ENCODE peak calls at places on chromosome 1, in four cellular contexts. One of them, this sample, is unnamed.
A peak's percentile ranks its signal among the peaks of the same experiment; 100 is the strongest.

GRCh38 chr1:200415693-200416593 is 6.1 kb upstream of the ZNF281 start:
- DNase-seq in brain microvascular endothelial cell: peak; percentile 97
- DNase-seq in activated gamma-delta T cell treated with anti-CD3 and anti-CD28 coated beads, Interleukin-2, amount 50 U/mL, for 16 hours: no peak
- DNase-seq in iPS DF 6.9: no peak
- DNase-seq in this sample: peak; percentile 55

GRCh38 chr1:206117151-206117948 is at the start of gene AVPR1B:
- DNase-seq in brain microvascular endothelial cell: peak; percentile 5
- DNase-seq in iPS DF 6.9: no peak
- DNase-seq in activated gamma-delta T cell treated with anti-CD3 and anti-CD28 coated beads, Interleukin-2, amount 50 U/mL, for 16 hours: no peak
- DNase-seq in this sample: peak; percentile 71

GRCh38 chr1:61079898-61080336 is 2.4 kb upstream of the NFIA start:
- DNase-seq in iPS DF 6.9: no peak
- DNase-seq in activated gamma-delta T cell treated with anti-CD3 and anti-CD28 coated beads, Interleukin-2, amount 50 U/mL, for 16 hours: no peak
- DNase-seq in brain microvascular endothelial cell: peak; percentile 57
- DNase-seq in this sample: peak; percentile 82

GRCh38 chr1:200535605-200536004 is 84.9 kb downstream of the KIF14 start:
- DNase-seq in activated gamma-delta T cell treated with anti-CD3 and anti-CD28 coated beads, Interleukin-2, amount 50 U/mL, for 16 hours: no peak
- DNase-seq in iPS DF 6.9: no peak
- DNase-seq in brain microvascular endothelial cell: no peak
- DNase-seq in this sample: no peak

GRCh38 chr1:23772049-23772853 is 6.0 kb upstream of the PITHD1 start:
- DNase-seq in activated gamma-delta T cell treated with anti-CD3 and anti-CD28 coated beads, Interleukin-2, amount 50 U/mL, for 16 hours: peak; percentile 84
- DNase-seq in iPS DF 6.9: no peak
- DNase-seq in brain microvascular endothelial cell: peak; percentile 88
- DNase-seq in this sample: peak; percentile 88

GRCh38 chr1:8122160-8122476 is 96.0 kb upstream of the ERRFI1 start:
- DNase-seq in activated gamma-delta T cell treated with anti-CD3 and anti-CD28 coated beads, Interleukin-2, amount 50 U/mL, for 16 hours: no peak
- DNase-seq in brain microvascular endothelial cell: peak; percentile 89
- DNase-seq in iPS DF 6.9: no peak
- DNase-seq in this sample: no peak

GRCh38 chr1:175220853-175221547 is 28.4 kb upstream of the KIAA0040 start:
- DNase-seq in iPS DF 6.9: no peak
- DNase-seq in activated gamma-delta T cell treated with anti-CD3 and anti-CD28 coated beads, Interleukin-2, amount 50 U/mL, for 16 hours: no peak
- DNase-seq in brain microvascular endothelial cell: no peak
- DNase-seq in this sample: no peak

GRCh38 chr1:68954841-68955240 is 458.0 kb upstream of the DEPDC1 start:
- DNase-seq in iPS DF 6.9: no peak
- DNase-seq in activated gamma-delta T cell treated with anti-CD3 and anti-CD28 coated beads, Interleukin-2, amount 50 U/mL, for 16 hours: no peak
- DNase-seq in brain microvascular endothelial cell: no peak
- DNase-seq in this sample: no peak

GRCh38 chr1:11180342-11180744 is 8.8 kb upstream of the ANGPTL7 start:
- DNase-seq in iPS DF 6.9: no peak
- DNase-seq in activated gamma-delta T cell treated with anti-CD3 and anti-CD28 coated beads, Interleukin-2, amount 50 U/mL, for 16 hours: no peak
- DNase-seq in brain microvascular endothelial cell: peak; percentile 15
- DNase-seq in this sample: no peak

GRCh38 chr1:149888160-149888998 is 11.0 kb upstream of the BOLA1 start:
- DNase-seq in brain microvascular endothelial cell: peak; percentile 84
- DNase-seq in activated gamma-delta T cell treated with anti-CD3 and anti-CD28 coated beads, Interleukin-2, amount 50 U/mL, for 16 hours: peak; percentile 55
- DNase-seq in iPS DF 6.9: no peak
- DNase-seq in this sample: peak; percentile 81

GRCh38 chr1:196355206-196355786 is 252.9 kb downstream of the KCNT2 start:
- DNase-seq in brain microvascular endothelial cell: peak; percentile 36
- DNase-seq in iPS DF 6.9: no peak
- DNase-seq in activated gamma-delta T cell treated with anti-CD3 and anti-CD28 coated beads, Interleukin-2, amount 50 U/mL, for 16 hours: no peak
- DNase-seq in this sample: no peak

GRCh38 chr1:209202826-209203439 is 380.6 kb upstream of the CAMK1G start:
- DNase-seq in activated gamma-delta T cell treated with anti-CD3 and anti-CD28 coated beads, Interleukin-2, amount 50 U/mL, for 16 hours: no peak
- DNase-seq in brain microvascular endothelial cell: peak; percentile 22
- DNase-seq in iPS DF 6.9: no peak
- DNase-seq in this sample: no peak

GRCh38 chr1:5837976-5838653 is 154.1 kb downstream of the NPHP4 start:
- DNase-seq in activated gamma-delta T cell treated with anti-CD3 and anti-CD28 coated beads, Interleukin-2, amount 50 U/mL, for 16 hours: no peak
- DNase-seq in brain microvascular endothelial cell: no peak
- DNase-seq in iPS DF 6.9: no peak
- DNase-seq in this sample: no peak

GRCh38 chr1:46236882-46237281 is 10.7 kb upstream of the RAD54L start:
- DNase-seq in brain microvascular endothelial cell: no peak
- DNase-seq in iPS DF 6.9: no peak
- DNase-seq in activated gamma-delta T cell treated with anti-CD3 and anti-CD28 coated beads, Interleukin-2, amount 50 U/mL, for 16 hours: no peak
- DNase-seq in this sample: no peak

GRCh38 chr1:209819059-209819458 is 8.7 kb upstream of the UTP25 start:
- DNase-seq in iPS DF 6.9: no peak
- DNase-seq in activated gamma-delta T cell treated with anti-CD3 and anti-CD28 coated beads, Interleukin-2, amount 50 U/mL, for 16 hours: no peak
- DNase-seq in brain microvascular endothelial cell: no peak
- DNase-seq in this sample: no peak

GRCh38 chr1:193181526-193181925 is 4.9 kb downstream of the B3GALT2 start:
- DNase-seq in activated gamma-delta T cell treated with anti-CD3 and anti-CD28 coated beads, Interleukin-2, amount 50 U/mL, for 16 hours: no peak
- DNase-seq in iPS DF 6.9: no peak
- DNase-seq in brain microvascular endothelial cell: no peak
- DNase-seq in this sample: no peak

GRCh38 chr1:162235261-162235780 is 141.3 kb downstream of the SPATA46 start:
- DNase-seq in activated gamma-delta T cell treated with anti-CD3 and anti-CD28 coated beads, Interleukin-2, amount 50 U/mL, for 16 hours: no peak
- DNase-seq in brain microvascular endothelial cell: no peak
- DNase-seq in iPS DF 6.9: no peak
- DNase-seq in this sample: no peak

GRCh38 chr1:226064816-226065248 is 2.3 kb downstream of the H3-3A start:
- DNase-seq in iPS DF 6.9: no peak
- DNase-seq in brain microvascular endothelial cell: peak; percentile 61
- DNase-seq in activated gamma-delta T cell treated with anti-CD3 and anti-CD28 coated beads, Interleukin-2, amount 50 U/mL, for 16 hours: peak; percentile 17
- DNase-seq in this sample: no peak

GRCh38 chr1:214224605-214225354 is 56.2 kb upstream of the SMYD2 start:
- DNase-seq in brain microvascular endothelial cell: peak; percentile 32
- DNase-seq in activated gamma-delta T cell treated with anti-CD3 and anti-CD28 coated beads, Interleukin-2, amount 50 U/mL, for 16 hours: no peak
- DNase-seq in iPS DF 6.9: no peak
- DNase-seq in this sample: peak; percentile 28

GRCh38 chr1:186046437-186047233 is 312.4 kb downstream of the HMCN1 start:
- DNase-seq in iPS DF 6.9: no peak
- DNase-seq in brain microvascular endothelial cell: no peak
- DNase-seq in activated gamma-delta T cell treated with anti-CD3 and anti-CD28 coated beads, Interleukin-2, amount 50 U/mL, for 16 hours: no peak
- DNase-seq in this sample: no peak

GRCh38 chr1:65401612-65402011 is 18.9 kb upstream of the LEPR start:
- DNase-seq in iPS DF 6.9: no peak
- DNase-seq in brain microvascular endothelial cell: no peak
- DNase-seq in activated gamma-delta T cell treated with anti-CD3 and anti-CD28 coated beads, Interleukin-2, amount 50 U/mL, for 16 hours: no peak
- DNase-seq in this sample: no peak

GRCh38 chr1:21289700-21290545 is at the start of gene ECE1:
- DNase-seq in iPS DF 6.9: no peak
- DNase-seq in brain microvascular endothelial cell: no peak
- DNase-seq in activated gamma-delta T cell treated with anti-CD3 and anti-CD28 coated beads, Interleukin-2, amount 50 U/mL, for 16 hours: peak; percentile 38
- DNase-seq in this sample: no peak

GRCh38 chr1:234997201-234998173 is 131.2 kb downstream of the TOMM20 start:
- DNase-seq in iPS DF 6.9: no peak
- DNase-seq in activated gamma-delta T cell treated with anti-CD3 and anti-CD28 coated beads, Interleukin-2, amount 50 U/mL, for 16 hours: no peak
- DNase-seq in brain microvascular endothelial cell: peak; percentile 99
- DNase-seq in this sample: peak; percentile 99

GRCh38 chr1:191618202-191618601 is 540.1 kb upstream of the RGS18 start:
- DNase-seq in brain microvascular endothelial cell: no peak
- DNase-seq in iPS DF 6.9: no peak
- DNase-seq in activated gamma-delta T cell treated with anti-CD3 and anti-CD28 coated beads, Interleukin-2, amount 50 U/mL, for 16 hours: no peak
- DNase-seq in this sample: no peak

GRCh38 chr1:16903054-16903453 is 7.3 kb downstream of the RNU1-2 start:
- DNase-seq in activated gamma-delta T cell treated with anti-CD3 and anti-CD28 coated beads, Interleukin-2, amount 50 U/mL, for 16 hours: no peak
- DNase-seq in iPS DF 6.9: no peak
- DNase-seq in brain microvascular endothelial cell: peak; percentile 79
- DNase-seq in this sample: no peak

GRCh38 chr1:10610901-10611600 is 136.3 kb downstream of the PEX14 start:
- DNase-seq in brain microvascular endothelial cell: no peak
- DNase-seq in iPS DF 6.9: no peak
- DNase-seq in activated gamma-delta T cell treated with anti-CD3 and anti-CD28 coated beads, Interleukin-2, amount 50 U/mL, for 16 hours: no peak
- DNase-seq in this sample: no peak

GRCh38 chr1:43530483-43531452 is at the start of gene PTPRF:
- DNase-seq in iPS DF 6.9: no peak
- DNase-seq in brain microvascular endothelial cell: no peak
- DNase-seq in activated gamma-delta T cell treated with anti-CD3 and anti-CD28 coated beads, Interleukin-2, amount 50 U/mL, for 16 hours: no peak
- DNase-seq in this sample: peak; percentile 74

GRCh38 chr1:178267646-178268094 is 173.8 kb downstream of the RASAL2 start:
- DNase-seq in activated gamma-delta T cell treated with anti-CD3 and anti-CD28 coated beads, Interleukin-2, amount 50 U/mL, for 16 hours: no peak
- DNase-seq in brain microvascular endothelial cell: no peak
- DNase-seq in iPS DF 6.9: no peak
- DNase-seq in this sample: no peak

GRCh38 chr1:94783342-94784264 is 36.6 kb upstream of the SLC44A3 start:
- DNase-seq in brain microvascular endothelial cell: peak; percentile 92
- DNase-seq in activated gamma-delta T cell treated with anti-CD3 and anti-CD28 coated beads, Interleukin-2, amount 50 U/mL, for 16 hours: no peak
- DNase-seq in iPS DF 6.9: no peak
- DNase-seq in this sample: peak; percentile 79

This sample was measured in left cardiac atrium.